ENCODE peak calls at places on chromosomes 6 and 20, in eight cellular contexts. H is GM23248, M is fibroblast of lung, T is endothelial cell of umbilical vein, X is SK-N-SH, Q is K562, D is HCT116, C is DND-41. L is an unnamed sample.

GRCh38 chr6:37033255-37033654 is 27.8 kb downstream of the FGD2 start:
- DNase-seq in H (peak), M (no peak), T (no peak), X (no peak), Q (peak), D (no peak), C (no peak), L (no peak)

GRCh38 chr6:161192636-161193411 is 81.0 kb downstream of the AGPAT4 start:
- DNase-seq in H (no peak), M (no peak), T (no peak), X (no peak), Q (no peak), D (no peak), C (no peak), L (no peak)

GRCh38 chr20:50381771-50382593 is 128.2 kb upstream of the PTPN1 start:
- DNase-seq in H (no peak), M (no peak), T (peak), X (no peak), Q (no peak), D (no peak), C (no peak), L (no peak)

GRCh38 chr6:149900620-149901443 is 2.9 kb upstream of the RAET1E start:
- DNase-seq in H (no peak), M (no peak), T (no peak), X (no peak), Q (no peak), D (no peak), C (no peak), L (no peak)

GRCh38 chr6:113719056-113719455 is 138.1 kb upstream of the MARCKS start:
- DNase-seq in H (peak), M (no peak), T (no peak), X (no peak), Q (no peak), D (peak), C (no peak), L (no peak)

GRCh38 chr20:31868853-31869672 is 1.3 kb downstream of the DUSP15 start:
- DNase-seq in H (no peak), M (no peak), T (no peak), X (peak), Q (no peak), D (no peak), C (no peak), L (no peak)

GRCh38 chr6:144036064-144036873 is 28.2 kb upstream of the PLAGL1 start:
- DNase-seq in H (peak), M (peak), T (peak), X (no peak), Q (peak), D (no peak), C (no peak), L (peak)

GRCh38 chr6:113392551-113393055 is 464.5 kb upstream of the MARCKS start:
- DNase-seq in H (no peak), M (no peak), T (no peak), X (no peak), Q (no peak), D (no peak), C (no peak), L (no peak)

GRCh38 chr6:128295670-128296069 is 224.7 kb downstream of the PTPRK start:
- DNase-seq in H (no peak), M (no peak), T (no peak), X (no peak), Q (no peak), D (no peak), C (no peak), L (no peak)

GRCh38 chr6:126444874-126445273 is 105.0 kb downstream of the CENPW start:
- DNase-seq in H (peak), M (peak), T (no peak), X (no peak), Q (no peak), D (no peak), C (no peak), L (no peak)

GRCh38 chr6:84227044-84227433 is 404 bp downstream of the CEP162 start:
- DNase-seq in H (peak), M (no peak), T (peak), X (no peak), Q (no peak), D (no peak), C (no peak), L (no peak)

GRCh38 chr20:41217422-41217821 is 80.1 kb downstream of the PLCG1 start:
- DNase-seq in H (no peak), M (no peak), T (no peak), X (no peak), Q (no peak), D (no peak), C (no peak), L (no peak)

GRCh38 chr6:51147756-51148155 is 329.1 kb downstream of the TFAP2B start:
- DNase-seq in H (no peak), M (no peak), T (no peak), X (no peak), Q (peak), D (no peak), C (no peak), L (no peak)

GRCh38 chr20:3771552-3772058 is 4.1 kb upstream of the ADISSP start:
- DNase-seq in H (no peak), M (no peak), T (no peak), X (no peak), Q (no peak), D (no peak), C (no peak), L (no peak)

GRCh38 chr20:45810191-45810590 is 2.3 kb upstream of the UBE2C start:
- DNase-seq in H (no peak), M (no peak), T (peak), X (no peak), Q (peak), D (no peak), C (no peak), L (no peak)

GRCh38 chr20:45812157-45813005 is at the start of gene UBE2C:
- DNase-seq in H (peak), M (peak), T (peak), X (peak), Q (no peak), D (peak), C (peak), L (peak)

GRCh38 chr20:45814314-45814713 is 1.9 kb downstream of the UBE2C start:
- DNase-seq in H (no peak), M (peak), T (no peak), X (no peak), Q (no peak), D (no peak), C (no peak), L (no peak)

GRCh38 chr20:45813489-45813888 is 1.0 kb downstream of the UBE2C start:
- DNase-seq in H (no peak), M (no peak), T (no peak), X (no peak), Q (no peak), D (no peak), C (no peak), L (no peak)

DNA sequence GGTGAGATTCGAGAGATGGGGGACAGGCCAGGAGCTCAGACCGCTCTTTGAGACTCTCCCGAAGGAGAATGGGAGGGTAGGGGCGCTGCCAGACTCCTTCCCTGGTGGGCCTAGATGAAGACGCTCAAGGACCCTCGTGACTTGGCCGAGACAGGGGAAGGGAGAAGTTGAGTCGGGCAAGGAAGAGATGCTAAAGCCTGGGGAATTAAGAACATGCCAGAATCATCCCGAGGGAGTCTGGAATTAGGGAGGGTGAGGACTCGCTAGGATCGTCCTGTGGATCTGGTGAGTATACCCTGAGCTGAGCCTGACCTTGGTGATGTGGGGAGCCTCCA is 529 bp downstream of the UBE2C start:
- DNase-seq in H (no peak), M (no peak), T (no peak), X (no peak), Q (no peak), D (no peak), C (no peak), L (no peak)
- H2AFZ ChIP-seq in H (peak), M (peak), T (peak), X (peak), Q (no peak), D (no peak), C (peak), L (no peak)

GRCh38 chr6:35370799-35371493 is 28.6 kb downstream of the PPARD start:
- DNase-seq in H (peak), M (no peak), T (no peak), X (no peak), Q (no peak), D (no peak), C (peak), L (no peak)

GRCh38 chr6:35365599-35366596 is 23.5 kb downstream of the PPARD start:
- DNase-seq in H (no peak), M (no peak), T (no peak), X (no peak), Q (peak), D (peak), C (no peak), L (peak)

GRCh38 chr6:35367646-35368037 is 25.3 kb downstream of the PPARD start:
- DNase-seq in H (no peak), M (no peak), T (no peak), X (no peak), Q (no peak), D (no peak), C (no peak), L (no peak)

GRCh38 chr6:35370124-35370741 is 27.9 kb downstream of the PPARD start:
- DNase-seq in H (peak), M (peak), T (peak), X (no peak), Q (peak), D (peak), C (peak), L (peak)

DNA sequence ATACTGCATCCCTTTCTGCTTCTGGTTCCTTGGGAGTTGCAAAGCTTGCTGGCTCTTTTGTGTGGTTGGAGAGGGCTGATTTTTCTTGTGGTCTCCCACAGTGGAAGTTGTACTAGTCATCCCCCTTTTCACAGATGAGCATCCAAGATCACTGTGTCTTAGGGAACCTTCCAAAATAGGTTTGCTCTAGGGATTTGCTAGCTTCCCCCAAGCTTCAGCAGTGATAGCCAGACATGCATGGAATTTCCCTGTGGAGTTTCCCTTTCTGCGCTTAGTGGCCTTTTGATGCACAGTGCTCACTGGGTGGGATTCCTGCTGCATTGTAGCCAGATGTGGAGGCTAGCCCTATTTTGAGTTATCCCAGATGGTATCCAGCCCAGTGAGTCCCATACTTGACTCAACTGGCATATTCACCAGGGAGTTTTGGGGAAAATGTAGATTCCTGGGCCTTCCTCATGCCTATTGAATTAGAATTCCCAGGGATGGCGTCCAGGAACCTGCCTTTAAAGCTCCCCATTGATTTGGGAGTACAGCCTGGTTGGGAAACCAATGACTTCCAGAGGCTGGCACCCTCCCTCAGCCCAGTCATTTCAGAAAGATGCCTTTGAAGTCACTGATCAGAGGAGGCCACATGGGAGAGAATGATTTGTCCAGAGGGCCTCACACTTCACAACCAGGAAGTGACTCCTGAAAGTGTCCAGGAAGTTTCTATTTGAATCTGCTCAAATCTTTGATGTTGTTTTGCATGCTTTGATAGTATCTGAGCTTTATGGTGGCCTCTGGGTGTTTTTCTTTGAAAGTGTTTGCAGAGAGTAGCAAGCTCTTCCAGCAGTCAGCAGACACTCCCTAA is 25.9 kb downstream of the PPARD start:
- DNase-seq in H (peak), M (no peak), T (peak), X (no peak), Q (peak), D (peak), C (peak), L (peak)
- H3K4me3 ChIP-seq in H (no peak), M (no peak), T (no peak), X (no peak), Q (no peak), D (no peak), C (no peak), L (no peak)

DNA sequence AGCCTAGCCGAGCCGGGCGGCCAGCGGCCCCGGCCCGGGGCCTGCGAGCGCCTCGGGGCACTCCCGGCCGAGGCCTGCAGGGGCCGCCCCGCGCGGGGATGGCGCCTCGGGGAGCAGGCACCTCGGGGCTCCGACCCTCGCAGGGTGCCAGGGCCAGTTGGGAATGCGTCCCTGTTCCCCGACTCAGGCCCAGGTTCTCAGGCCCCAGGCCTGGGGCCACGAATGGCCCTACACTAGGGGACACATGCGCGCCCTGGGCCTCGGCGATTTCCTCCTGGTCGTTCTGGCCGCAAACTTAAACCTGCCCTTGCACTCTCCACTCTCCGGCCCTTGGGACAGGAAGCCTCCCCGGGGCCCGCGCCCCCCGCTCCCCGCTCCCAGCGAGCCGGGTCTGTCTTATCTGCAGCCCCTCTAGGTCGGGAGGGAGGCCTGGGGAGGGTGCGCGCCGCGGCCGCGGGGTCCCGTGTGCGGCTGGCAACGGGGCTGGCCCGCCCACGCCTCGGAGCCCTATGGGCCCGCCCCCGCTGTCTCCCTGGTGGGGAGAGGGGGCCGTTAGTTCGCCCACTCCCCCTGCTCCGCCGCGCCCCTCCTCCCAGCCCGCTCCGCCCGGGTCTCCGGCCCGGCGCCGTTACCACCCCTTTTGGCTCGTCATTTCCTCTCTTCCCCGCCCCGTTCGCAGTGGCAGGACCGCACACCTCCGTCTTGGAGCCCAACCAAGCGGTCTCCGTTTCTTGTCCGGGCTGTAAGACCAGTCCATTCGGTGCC is 611 bp downstream of the NFYA start:
- DNase-seq in H (no peak), M (peak), T (peak), X (peak), Q (peak), D (peak), C (peak), L (peak)
- H2AFZ ChIP-seq in H (peak), M (peak), T (peak), X (peak), Q (peak), D (no peak), C (peak), L (no peak)

GRCh38 chr20:48786916-48787676 is 40.7 kb downstream of the PREX1 start:
- DNase-seq in H (no peak), M (no peak), T (no peak), X (no peak), Q (no peak), D (no peak), C (no peak), L (no peak)
- H3K4me3 ChIP-seq in H (no peak), M (no peak), T (no peak), X (no peak), Q (no peak), D (no peak), C (no peak), L (no peak)

GRCh38 chr6:88558981-88559380 is 392.8 kb upstream of the CNR1 start:
- DNase-seq in H (no peak), M (no peak), T (no peak), X (no peak), Q (no peak), D (no peak), C (no peak), L (no peak)
- H2AFZ ChIP-seq in H (no peak), M (no peak), T (no peak), X (no peak), Q (no peak), D (no peak), C (no peak), L (no peak)

GRCh38 chr6:19839237-19839546 is 2.0 kb downstream of the ID4 start:
- DNase-seq in H (no peak), M (peak), T (no peak), X (no peak), Q (no peak), D (no peak), C (no peak), L (no peak)
- H3K4me3 ChIP-seq in H (peak), M (peak), T (no peak), X (peak), Q (no peak), D (peak), C (no peak), L (peak)